ENCODE peak calls at places on chromosome 17, in four cellular contexts. C, Z, P and Y are unnamed samples. For H3K9me3, the result is how much of the 10 kb centered on the place peaks cover.

GRCh38 chr17:20097362-20097761 is 88.2 kb downstream of the SPECC1 start:
- DNase-seq in C (no peak), Z (no peak), P (no peak), Y (no peak)

GRCh38 chr17:70021726-70022125 is 53.3 kb upstream of the KCNJ16 start:
- DNase-seq in C (peak), Z (peak), P (no peak), Y (no peak)

GRCh38 chr17:36510636-36511035 is 24.0 kb downstream of the MYO19 start:
- DNase-seq in C (no peak), Z (no peak), P (no peak), Y (no peak)

GRCh38 chr17:16491131-16491702 is 776 bp downstream of the LRRC75A start:
- DNase-seq in C (no peak), Z (no peak), P (no peak), Y (no peak)

GRCh38 chr17:15882058-15882720 is 62.7 kb upstream of the ADORA2B start:
- DNase-seq in C (no peak), Z (no peak), P (no peak), Y (no peak)

GRCh38 chr17:66807182-66807581 is 27.7 kb upstream of the CACNG5 start:
- DNase-seq in C (no peak), Z (no peak), P (no peak), Y (peak)

GRCh38 chr17:8073627-8074485 is 13.7 kb downstream of the ALOX12B start:
- DNase-seq in C (peak), Z (peak), P (peak), Y (peak)

GRCh38 chr17:59763861-59764260 is 56.4 kb downstream of the VMP1 start:
- DNase-seq in C (peak), Z (peak), P (no peak), Y (no peak)

GRCh38 chr17:67830440-67830839 is 5.1 kb downstream of the BPTF start:
- DNase-seq in C (no peak), Z (peak), P (no peak), Y (no peak)

GRCh38 chr17:29049541-29050150 is 6.7 kb downstream of the PIPOX start:
- DNase-seq in C (no peak), Z (no peak), P (no peak), Y (no peak)

GRCh38 chr17:6666077-6666521 is 14.5 kb downstream of the C17orf100 start:
- DNase-seq in C (peak), Z (peak), P (peak), Y (peak)

GRCh38 chr17:57902117-57902799 is 52.4 kb upstream of the MRPS23 start:
- DNase-seq in C (no peak), Z (peak), P (no peak), Y (no peak)

GRCh38 chr17:28570716-28571254 is 539 bp downstream of the PIGS start:
- DNase-seq in C (no peak), Z (no peak), P (peak), Y (no peak)

GRCh38 chr17:48619821-48620496 is 4.9 kb upstream of the HOXB8 start:
- DNase-seq in C (no peak), Z (no peak), P (no peak), Y (no peak)

GRCh38 chr17:3732171-3732570 is 8.5 kb downstream of the HASPIN start:
- DNase-seq in C (peak), Z (no peak), P (no peak), Y (no peak)

GRCh38 chr17:60630352-60630751 is 30.4 kb downstream of the PPM1D start:
- DNase-seq in C (no peak), Z (no peak), P (peak), Y (no peak)

GRCh38 chr17:34499576-34499975 is 79.8 kb upstream of the TMEM132E start:
- DNase-seq in C (peak), Z (peak), P (no peak), Y (no peak)

GRCh38 chr17:4182043-4182442 is 39.0 kb downstream of the CYB5D2 start:
- DNase-seq in C (no peak), Z (no peak), P (no peak), Y (no peak)

GRCh38 chr17:522912-523311 is 170.3 kb upstream of the RPH3AL start:
- DNase-seq in C (no peak), Z (no peak), P (no peak), Y (no peak)

GRCh38 chr17:41695954-41696720 is 7.5 kb downstream of the EIF1 start:
- DNase-seq in C (peak), Z (peak), P (no peak), Y (peak)

GRCh38 chr17:78151514-78152008 is 5.4 kb downstream of the C17orf99 start:
- DNase-seq in C (no peak), Z (no peak), P (no peak), Y (peak)

GRCh38 chr17:59752446-59752845 is 45.0 kb downstream of the VMP1 start:
- DNase-seq in C (peak), Z (peak), P (no peak), Y (no peak)

GRCh38 chr17:222172-222571 is 40.7 kb upstream of the DOC2B start:
- DNase-seq in C (no peak), Z (no peak), P (peak), Y (peak)

GRCh38 chr17:19305761-19306159 is 56.8 kb downstream of the B9D1 start:
- DNase-seq in C (no peak), Z (no peak), P (no peak), Y (no peak)

GRCh38 chr17:19303367-19303776 is 59.2 kb downstream of the B9D1 start:
- DNase-seq in C (no peak), Z (peak), P (no peak), Y (no peak)

GRCh38 chr17:77148109-77148958 is 7.6 kb downstream of the SEC14L1 start:
- DNase-seq in C (no peak), Z (no peak), P (no peak), Y (no peak)

GRCh38 chr17:7015587-7016020 is 3.2 kb downstream of the RNASEK start:
- DNase-seq in C (no peak), Z (no peak), P (no peak), Y (no peak)

GRCh38 chr17:55587608-55588139 is 76.4 kb upstream of the SMIM36 start:
- DNase-seq in C (peak), Z (peak), P (peak), Y (no peak)

GRCh38 chr17:82947051-82947991 is 107.5 kb upstream of the ZNF750 start:
- DNase-seq in C (no peak), Z (no peak), P (peak), Y (no peak)
- H3K9me3 ChIP-seq in C (half or more), Z (under half), P (under half), Y (under half)

GRCh38 chr17:40097087-40097486 is 3.3 kb downstream of the NR1D1 start:
- DNase-seq in C (no peak), Z (no peak), P (no peak), Y (no peak)
- H3K27ac ChIP-seq in C (no peak), Z (peak), P (peak), Y (no peak)

DNA sequence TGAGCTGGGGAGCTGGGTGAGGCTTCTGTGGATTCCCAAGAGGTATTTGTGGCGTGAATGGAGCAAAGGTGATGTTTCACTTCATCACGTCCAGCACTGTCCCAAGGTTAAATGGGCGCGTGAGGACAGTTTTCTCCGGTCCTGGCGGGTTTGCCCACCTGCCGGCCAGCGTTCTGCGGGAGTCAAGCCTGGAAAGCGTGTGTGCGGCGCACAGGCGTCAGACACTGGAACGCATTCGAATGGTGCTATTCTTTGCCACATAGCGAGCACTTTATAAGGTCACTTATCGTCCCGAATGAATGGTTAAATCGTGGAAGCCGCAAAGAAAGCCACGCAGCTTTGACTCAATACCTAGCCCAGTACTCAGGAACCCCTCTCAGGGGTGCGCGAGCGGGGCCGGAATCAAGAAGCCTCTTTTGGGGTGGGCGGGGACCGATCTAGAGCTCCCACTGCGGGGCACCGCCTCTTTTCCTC is 446 bp upstream of the PSMD11 start:
- DNase-seq in C (no peak), Z (no peak), P (no peak), Y (no peak)
- TF ChIP-seq CTCF in C (no peak), Z (no peak), P (no peak), Y (no peak)

GRCh38 chr17:27153005-27153404 is 140.9 kb upstream of the WSB1 start:
- DNase-seq in C (peak), Z (peak), P (no peak), Y (no peak)
- H3K9me3 ChIP-seq in C (under half), Z (under half), P (under half), Y (under half)

GRCh38 chr17:1732241-1733046 is 7.9 kb downstream of the WDR81 start:
- DNase-seq in C (no peak), Z (no peak), P (no peak), Y (no peak)
- H3K27ac ChIP-seq in C (no peak), Z (no peak), P (no peak), Y (no peak)

DNA sequence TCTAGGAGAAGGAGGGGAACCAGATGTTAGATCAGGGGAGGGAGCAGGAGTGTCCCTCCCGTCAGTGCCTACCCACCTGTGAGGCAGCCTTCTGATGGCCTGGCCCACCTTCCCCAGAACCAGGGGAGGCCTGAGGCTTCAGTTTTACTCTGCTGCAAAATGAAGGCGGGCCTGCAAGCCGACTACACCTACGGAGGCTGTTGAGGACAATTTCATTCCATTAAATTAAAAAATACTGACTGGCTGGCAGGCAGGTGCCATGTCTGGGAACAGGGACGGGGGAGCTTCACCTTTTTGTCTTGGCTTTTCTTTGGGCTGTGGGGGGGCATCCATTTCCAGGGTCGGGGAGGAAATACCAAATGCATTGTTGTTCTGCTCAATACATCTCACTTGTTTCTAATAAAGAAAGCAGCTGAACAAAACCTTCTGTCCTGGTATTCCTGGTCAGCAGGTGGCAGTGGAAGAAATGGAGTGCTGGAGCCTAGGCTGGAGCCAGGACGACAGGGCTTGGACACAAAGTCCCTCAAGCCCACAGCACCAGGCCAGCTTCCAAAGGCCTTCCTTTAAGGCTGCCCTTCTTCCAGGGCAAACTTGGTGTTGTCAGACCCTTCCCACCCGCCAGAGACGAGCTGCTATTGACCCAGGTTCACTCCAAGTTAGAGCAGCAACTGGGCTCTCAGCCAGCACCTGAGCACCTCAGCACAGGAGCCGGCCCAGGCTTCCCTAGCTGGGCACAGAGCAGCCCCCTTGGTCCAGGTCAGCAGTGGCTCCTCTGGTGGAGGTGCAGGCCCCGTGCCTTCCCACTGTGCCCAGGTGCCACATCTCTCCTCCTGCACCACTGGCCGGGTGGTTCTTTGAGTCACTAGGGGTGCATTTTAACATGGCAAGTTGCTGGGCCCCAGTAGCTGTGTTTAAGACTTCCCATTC is 23.5 kb downstream of the PLCD3 start:
- DNase-seq in C (no peak), Z (no peak), P (no peak), Y (no peak)
- TF ChIP-seq CTCF in C (peak), Z (peak), P (peak), Y (no peak)

GRCh38 chr17:9409430-9409829 is 166.2 kb downstream of the STX8 start:
- DNase-seq in C (no peak), Z (no peak), P (no peak), Y (no peak)

GRCh38 chr17:9409026-9409425 is 166.6 kb downstream of the STX8 start:
- DNase-seq in C (no peak), Z (no peak), P (no peak), Y (no peak)

GRCh38 chr17:9410737-9411136 is 164.9 kb downstream of the STX8 start:
- DNase-seq in C (no peak), Z (no peak), P (no peak), Y (no peak)

GRCh38 chr17:9408381-9408780 is 167.2 kb downstream of the STX8 start:
- DNase-seq in C (peak), Z (peak), P (no peak), Y (no peak)

DNA sequence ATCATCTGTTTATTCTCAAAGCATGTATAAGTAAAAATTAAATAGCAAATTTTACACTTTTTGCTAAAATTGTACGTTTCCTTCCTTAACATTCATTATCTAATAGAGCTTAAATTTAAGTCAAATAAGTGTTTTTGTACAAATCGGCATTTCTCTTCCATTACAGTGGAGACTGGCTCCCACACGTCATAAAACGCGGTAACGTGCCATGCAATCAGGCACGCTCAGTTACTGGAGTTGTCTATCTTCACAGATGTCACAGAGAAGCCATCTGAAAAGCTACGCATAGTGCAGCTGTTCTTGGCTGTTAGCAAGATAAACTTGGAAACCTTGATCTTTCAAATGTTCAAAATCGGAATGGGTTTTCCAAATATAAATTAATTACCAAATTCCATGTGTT is 165.3 kb downstream of the STX8 start:
- DNase-seq in C (no peak), Z (no peak), P (no peak), Y (no peak)
- H3K9me3 ChIP-seq in C (under half), Z (under half), P (under half), Y (under half)

GRCh38 chr17:63682441-63682840 is 17.5 kb downstream of the LIMD2 start:
- DNase-seq in C (no peak), Z (no peak), P (no peak), Y (no peak)
- H3K27ac ChIP-seq in C (no peak), Z (no peak), P (no peak), Y (no peak)